ENCODE peak calls at places on chromosome 1, in nine cellular contexts. D is hepatocyte, E is MM.1S, H is GM23338, A is GM23248, X is OCI-LY7, Q is HCT116, K is PC-3, Z is SK-N-SH. R is an unnamed sample.
A peak's percentile ranks its signal among the peaks of the same experiment; 100 is the strongest.

GRCh38 chr1:63442141-63442475 is 74.7 kb downstream of the ALG6 start:
- DNase-seq in K (peak; percentile 28), Q (no peak), D (no peak), E (no peak), A (peak; percentile 23), H (no peak), Z (no peak), X (no peak), R (no peak)

GRCh38 chr1:80533178-80533577 is 1267.6 kb upstream of the ADGRL2 start:
- DNase-seq in X (no peak), Q (no peak), Z (no peak), K (no peak), A (no peak), E (no peak), D (no peak), H (no peak), R (no peak)

GRCh38 chr1:118504231-118504644 is 319.2 kb upstream of the SPAG17 start:
- DNase-seq in D (no peak), A (no peak), H (peak; percentile 43), E (no peak), X (no peak), Q (no peak), K (no peak), Z (no peak), R (no peak)

GRCh38 chr1:19676438-19676922 is 11.8 kb downstream of the HTR6 start:
- DNase-seq in Z (no peak), D (peak; percentile 87), H (peak; percentile 94), A (peak; percentile 94), Q (no peak), K (peak; percentile 57), X (no peak), E (peak; percentile 23), R (peak; percentile 92)

GRCh38 chr1:156767879-156768608 is 709 bp downstream of the PRCC start:
- DNase-seq in D (peak; percentile 38), A (peak; percentile 63), E (peak; percentile 50), H (peak; percentile 87), Z (peak; percentile 63), X (no peak), Q (no peak), K (no peak), R (peak; percentile 80)

GRCh38 chr1:32249831-32250525 is 1.1 kb upstream of the LCK start:
- DNase-seq in E (peak; percentile 97), A (no peak), K (no peak), D (peak; percentile 45), H (no peak), X (peak; percentile 98), Q (no peak), Z (no peak), R (no peak)

GRCh38 chr1:59685666-59686065 is 129.1 kb upstream of the HOOK1 start:
- DNase-seq in E (no peak), Z (no peak), A (no peak), Q (no peak), X (no peak), D (no peak), H (no peak), K (no peak), R (no peak)

GRCh38 chr1:50973875-50974617 is 4.0 kb downstream of the CDKN2C start:
- DNase-seq in H (peak; percentile 50), X (no peak), Q (no peak), D (no peak), E (no peak), Z (no peak), A (no peak), K (peak; percentile 57), R (peak; percentile 60)

GRCh38 chr1:119564548-119564947 is 57.5 kb downstream of the HSD3B1 start:
- DNase-seq in X (no peak), Q (no peak), D (no peak), E (no peak), Z (no peak), H (no peak), K (no peak), A (no peak), R (no peak)

GRCh38 chr1:15465674-15466073 is 9.1 kb downstream of the CELA2A start:
- DNase-seq in Z (no peak), E (no peak), X (no peak), D (no peak), Q (no peak), A (no peak), K (no peak), H (no peak), R (no peak)

GRCh38 chr1:68293609-68294353 is 61.5 kb upstream of the WLS start:
- DNase-seq in D (peak; percentile 42), E (no peak), A (peak; percentile 77), X (no peak), K (no peak), H (peak; percentile 93), Q (no peak), Z (no peak), R (peak; percentile 98)

GRCh38 chr1:43267291-43267805 is 2.4 kb upstream of the TMEM125 start:
- DNase-seq in K (no peak), Z (no peak), Q (no peak), D (peak; percentile 46), A (peak; percentile 77), E (no peak), H (peak; percentile 36), X (no peak), R (no peak)

GRCh38 chr1:199762567-199762966 is 264.9 kb upstream of the NR5A2 start:
- DNase-seq in Z (no peak), K (peak; percentile 2), E (no peak), A (no peak), Q (no peak), H (no peak), X (no peak), D (no peak), R (no peak)

GRCh38 chr1:2276803-2277580 is 48.9 kb downstream of the SKI start:
- DNase-seq in A (peak; percentile 80), K (no peak), Q (no peak), E (no peak), H (no peak), X (no peak), D (no peak), Z (no peak), R (no peak)

GRCh38 chr1:178541829-178542553 is 29.1 kb downstream of the TEX35 start:
- DNase-seq in E (peak; percentile 24), X (peak; percentile 70), Z (peak; percentile 82), D (peak; percentile 83), A (peak; percentile 48), H (peak; percentile 69), Q (no peak), K (peak; percentile 27), R (peak; percentile 53)

GRCh38 chr1:230188826-230189225 is 121.8 kb downstream of the GALNT2 start:
- DNase-seq in A (no peak), H (no peak), Q (no peak), K (no peak), D (no peak), E (no peak), Z (no peak), X (no peak), R (no peak)

GRCh38 chr1:35062518-35063196 is 16.5 kb upstream of the ZMYM1 start:
- DNase-seq in D (no peak), A (peak; percentile 44), Z (peak; percentile 74), Q (no peak), E (no peak), H (no peak), X (peak; percentile 4), K (peak; percentile 55), R (no peak)

GRCh38 chr1:174074757-174075156 is 52.6 kb upstream of the RC3H1 start:
- DNase-seq in K (peak; percentile 42), A (peak; percentile 63), E (peak; percentile 33), Q (no peak), Z (peak; percentile 30), D (peak; percentile 17), H (no peak), X (peak; percentile 36), R (no peak)

GRCh38 chr1:236066054-236066453 is 1.2 kb upstream of the NID1 start:
- DNase-seq in Q (no peak), D (no peak), A (no peak), K (no peak), H (no peak), Z (no peak), E (no peak), X (no peak), R (no peak)

GRCh38 chr1:248622491-248623106 is 12.3 kb downstream of the OR2T11 start:
- DNase-seq in K (peak; percentile 64), X (peak; percentile 62), E (peak; percentile 30), Z (peak; percentile 35), H (peak; percentile 6), Q (peak; percentile 6), D (no peak), A (peak; percentile 63), R (no peak)
- TF ChIP-seq EZH2phosphoT487 in K (no peak), X (no peak), E (no peak), Z (no peak), H (no peak), Q (no peak), D (no peak), A (no peak), R (no peak)

DNA sequence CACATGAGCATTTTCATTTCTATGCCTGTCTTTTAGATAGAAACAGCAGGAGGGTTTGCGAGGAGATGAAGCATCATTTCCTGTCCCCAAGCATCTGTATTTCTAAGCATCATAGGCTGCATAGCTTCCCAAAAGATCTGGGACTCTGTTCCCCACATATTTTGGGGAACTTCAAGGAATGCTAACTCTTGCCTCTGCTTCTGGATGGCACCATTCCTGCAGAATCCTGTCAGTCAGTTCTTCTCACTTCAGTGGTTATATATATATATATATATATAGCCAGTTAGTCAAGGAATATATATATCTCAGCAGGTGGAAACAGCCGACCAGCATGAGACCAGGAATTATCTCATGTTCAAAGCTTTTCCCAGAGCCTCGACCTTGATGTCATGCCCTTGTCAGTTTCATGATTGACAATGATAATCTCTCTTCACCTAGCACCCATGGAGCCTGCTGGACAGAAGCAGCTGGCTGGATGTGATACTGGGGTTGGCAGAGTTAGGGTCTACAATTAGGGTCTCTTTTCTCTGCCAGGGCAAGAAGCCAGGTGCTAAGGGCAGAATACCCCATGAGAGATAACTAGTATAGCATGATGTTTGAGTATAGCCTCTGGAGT is 2.4 kb downstream of the PFKFB2 start:
- DNase-seq in K (no peak), E (no peak), A (no peak), Q (no peak), Z (no peak), X (no peak), D (no peak), H (no peak), R (no peak)
- H3K27ac ChIP-seq in K (no peak overlapping the region), E (no peak overlapping the region), A (no peak overlapping the region), Q (no peak overlapping the region), Z (no peak overlapping the region), X (peak overlapping the region; percentile 78), D (no peak overlapping the region), H (no peak overlapping the region), R (no peak overlapping the region)

DNA sequence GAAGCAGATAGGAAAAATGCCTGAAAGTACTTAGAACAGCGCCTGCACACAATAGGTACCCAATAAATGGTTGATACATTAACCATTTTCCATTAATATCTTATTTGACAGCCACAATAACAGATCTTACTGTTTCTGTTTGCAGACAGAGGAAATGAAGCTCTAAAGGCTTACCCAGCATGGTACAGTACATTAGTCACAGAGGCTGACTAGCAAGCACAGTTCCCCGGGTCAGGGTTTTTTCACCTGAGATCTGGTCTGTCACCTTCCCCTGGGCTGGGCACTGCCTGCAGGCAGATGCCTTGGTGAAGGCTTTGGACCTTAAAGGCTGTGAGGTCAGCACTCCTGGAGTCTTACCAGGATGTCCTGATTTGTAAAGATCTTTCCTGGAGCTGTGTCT is 2.8 kb downstream of the TRIM63 start:
- DNase-seq in Q (no peak), E (no peak), H (no peak), X (no peak), A (no peak), Z (no peak), D (no peak), K (peak; percentile 55), R (no peak)
- H3K4me3 ChIP-seq in Q (no peak overlapping the region), E (no peak overlapping the region), H (no peak overlapping the region), X (no peak overlapping the region), A (no peak overlapping the region), Z (no peak overlapping the region), D (no peak overlapping the region), K (no peak overlapping the region), R (no peak overlapping the region)

GRCh38 chr1:183022202-183023145 is 746 bp upstream of the LAMC1 start:
- DNase-seq in Q (peak; percentile 84), A (peak; percentile 97), H (peak; percentile 58), D (peak; percentile 87), Z (peak; percentile 37), X (peak; percentile 84), K (peak; percentile 93), E (peak; percentile 41), R (peak; percentile 92)
- TF ChIP-seq EZH2phosphoT487 in Q (no peak), A (no peak), H (no peak), D (no peak), Z (no peak), X (no peak), K (no peak), E (no peak), R (no peak)

R was measured in neural progenitor cell.